ENCODE peak calls at places on chromosomes 5 and 9, in four cellular contexts. Y is GM12878, M is H1, Q is HepG2. K is an unnamed sample.
A peak's percentile ranks its signal among the peaks of the same experiment; 100 is the strongest.

GRCh38 chr9:38621434-38622082 is 1.2 kb upstream of the ANKRD18A start:
- DNase-seq in Y (no peak), M (peak; percentile 81), Q (peak; percentile 3), K (no peak)

GRCh38 chr9:27487927-27488326 is 36.2 kb upstream of the IFNK start:
- DNase-seq in Y (no peak), M (no peak), Q (no peak), K (no peak)

GRCh38 chr9:135739271-135740220 is 37.6 kb downstream of the KCNT1 start:
- DNase-seq in Y (no peak), M (no peak), Q (no peak), K (no peak)

GRCh38 chr9:137021574-137021978 is 6.5 kb downstream of the ABCA2 start:
- DNase-seq in Y (no peak), M (no peak), Q (peak; percentile 51), K (no peak)

GRCh38 chr5:119397518-119398380 is 41.9 kb downstream of the TNFAIP8 start:
- DNase-seq in Y (peak; percentile 81), M (no peak), Q (no peak), K (no peak)

GRCh38 chr5:60844429-60844890 is 391 bp upstream of the ELOVL7 start:
- DNase-seq in Y (no peak), M (no peak), Q (peak; percentile 5), K (peak; percentile 16)

GRCh38 chr5:90528704-90529233 is 615 bp downstream of the LYSMD3 start:
- DNase-seq in Y (no peak), M (no peak), Q (no peak), K (peak; percentile 13)

GRCh38 chr5:134240421-134240962 is 14.6 kb upstream of the PPP2CA start:
- DNase-seq in Y (no peak), M (no peak), Q (peak; percentile 44), K (peak; percentile 38)

GRCh38 chr5:33936004-33936380 is 194 bp upstream of the RXFP3 start:
- DNase-seq in Y (no peak), M (peak; percentile 94), Q (no peak), K (peak; percentile 32)

GRCh38 chr9:113567361-113568080 is 104.0 kb downstream of the RGS3 start:
- DNase-seq in Y (no peak), M (no peak), Q (no peak), K (no peak)

GRCh38 chr5:32319392-32319791 is 6.7 kb upstream of the MTMR12 start:
- DNase-seq in Y (no peak), M (peak; percentile 67), Q (peak; percentile 56), K (no peak)

GRCh38 chr5:91127682-91128081 is 255.4 kb downstream of the ARRDC3 start:
- DNase-seq in Y (no peak), M (no peak), Q (no peak), K (no peak)

GRCh38 chr5:15383469-15383868 is 116.5 kb upstream of the FBXL7 start:
- DNase-seq in Y (no peak), M (no peak), Q (peak; percentile 3), K (no peak)

GRCh38 chr5:80255425-80255751 is 460 bp downstream of the SERINC5 start:
- DNase-seq in Y (no peak), M (no peak), Q (no peak), K (peak; percentile 67)

GRCh38 chr9:19926774-19927173 is 137.9 kb upstream of the SLC24A2 start:
- DNase-seq in Y (no peak), M (no peak), Q (no peak), K (no peak)

GRCh38 chr5:514673-515072 is 9.6 kb downstream of the SLC9A3 start:
- DNase-seq in Y (no peak), M (no peak), Q (peak; percentile 25), K (no peak)

GRCh38 chr9:16241231-16241630 is 629.2 kb downstream of the BNC2 start:
- DNase-seq in Y (no peak), M (no peak), Q (no peak), K (no peak)

GRCh38 chr5:78518365-78519197 is 130.0 kb downstream of the LHFPL2 start:
- DNase-seq in Y (no peak), M (no peak), Q (peak; percentile 97), K (no peak)

GRCh38 chr5:149860801-149861322 is 83.7 kb downstream of the PDE6A start:
- DNase-seq in Y (peak; percentile 33), M (no peak), Q (no peak), K (no peak)
- TF ChIP-seq SUZ12 in Y (no peak), M (no peak), Q (no peak), K (no peak)

GRCh38 chr5:74621492-74621891 is 19.0 kb downstream of the ENC1 start:
- DNase-seq in Y (no peak), M (no peak), Q (no peak), K (no peak)

GRCh38 chr5:74624501-74624900 is 16.0 kb downstream of the ENC1 start:
- DNase-seq in Y (no peak), M (no peak), Q (no peak), K (no peak)

GRCh38 chr5:74622944-74623343 is 17.6 kb downstream of the ENC1 start:
- DNase-seq in Y (no peak), M (no peak), Q (no peak), K (no peak)

GRCh38 chr5:74624009-74624408 is 16.5 kb downstream of the ENC1 start:
- DNase-seq in Y (no peak), M (no peak), Q (no peak), K (no peak)

GRCh38 chr5:74622122-74622521 is 18.4 kb downstream of the ENC1 start:
- DNase-seq in Y (no peak), M (no peak), Q (no peak), K (no peak)
- TF ChIP-seq SP1 in Y (no peak), M (no peak), Q (no peak), K (no peak)

GRCh38 chr9:127749090-127749787 is 14.1 kb upstream of the TOR2A start:
- DNase-seq in Y (no peak), M (no peak), Q (no peak), K (no peak)

GRCh38 chr9:127754099-127754760 is 19.1 kb upstream of the TOR2A start:
- DNase-seq in Y (no peak), M (peak; percentile 90), Q (no peak), K (peak; percentile 82)

GRCh38 chr9:127753148-127753547 is 18.1 kb upstream of the TOR2A start:
- DNase-seq in Y (no peak), M (no peak), Q (no peak), K (no peak)

GRCh38 chr9:127753556-127753955 is 18.5 kb upstream of the TOR2A start:
- DNase-seq in Y (no peak), M (no peak), Q (no peak), K (no peak)

GRCh38 chr9:127751269-127752054 is 16.4 kb upstream of the TOR2A start:
- DNase-seq in Y (no peak), M (peak; percentile 80), Q (no peak), K (no peak)
- TF ChIP-seq SUZ12 in Y (no peak), M (no peak), Q (no peak), K (no peak)

GRCh38 chr9:35867538-35867937 is 2.7 kb downstream of the OR13J1 start:
- DNase-seq in Y (no peak), M (no peak), Q (no peak), K (no peak)
- TF ChIP-seq SP1 in Y (no peak), M (no peak), Q (no peak), K (no peak)

GRCh38 chr5:115812372-115812771 is 4.1 kb downstream of the CDO1 start:
- DNase-seq in Y (no peak), M (no peak), Q (no peak), K (no peak)
- TF ChIP-seq SUZ12 in Y (no peak), M (no peak), Q (no peak), K (no peak)

GRCh38 chr5:121967187-121967586 is 5.4 kb downstream of the SRFBP1 start:
- DNase-seq in Y (no peak), M (no peak), Q (no peak), K (no peak)

GRCh38 chr5:121975294-121975693 is 13.5 kb downstream of the SRFBP1 start:
- DNase-seq in Y (no peak), M (no peak), Q (no peak), K (no peak)

GRCh38 chr5:121968910-121969607 is 7.3 kb downstream of the SRFBP1 start:
- DNase-seq in Y (no peak), M (no peak), Q (no peak), K (no peak)

GRCh38 chr5:121974261-121974660 is 12.5 kb downstream of the SRFBP1 start:
- DNase-seq in Y (no peak), M (no peak), Q (no peak), K (no peak)

DNA sequence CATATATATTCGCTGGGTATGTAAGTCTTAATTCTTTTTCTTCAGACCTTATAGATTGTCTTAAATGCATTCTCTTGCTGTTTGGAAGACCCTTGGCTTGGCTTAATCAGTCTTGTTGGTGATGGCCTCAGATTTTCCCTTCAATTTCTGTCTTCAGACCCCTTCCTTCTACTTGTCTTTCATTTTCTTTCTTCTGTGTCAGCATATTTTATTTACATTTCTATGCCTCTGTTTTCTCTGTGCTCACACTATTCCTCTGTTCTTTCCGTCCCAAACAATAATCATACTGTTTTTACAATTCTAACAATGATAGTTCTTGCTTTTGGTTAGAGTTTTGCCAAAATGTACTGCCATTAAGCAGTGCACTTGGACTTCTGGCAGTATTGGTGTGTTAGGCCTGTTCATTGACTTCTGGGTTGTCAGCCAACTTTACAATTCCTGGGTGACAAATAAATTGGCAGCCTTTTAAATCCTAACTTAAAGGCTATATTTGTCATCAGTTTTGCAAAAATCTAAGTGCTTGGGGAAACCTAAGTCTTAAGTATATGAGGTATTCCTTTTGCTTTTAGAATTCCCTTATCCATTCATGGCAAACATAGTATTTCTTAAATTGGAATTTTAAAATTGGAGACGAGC is 8.0 kb downstream of the SRFBP1 start:
- DNase-seq in Y (no peak), M (no peak), Q (no peak), K (no peak)
- TF ChIP-seq SP1 in Y (no peak), M (no peak), Q (no peak), K (no peak)

GRCh38 chr5:126104341-126104740 is 318.9 kb upstream of the GRAMD2B start:
- DNase-seq in Y (no peak), M (no peak), Q (no peak), K (no peak)

GRCh38 chr5:126107381-126107780 is 315.8 kb upstream of the GRAMD2B start:
- DNase-seq in Y (no peak), M (no peak), Q (no peak), K (no peak)

GRCh38 chr5:126104951-126105350 is 318.3 kb upstream of the GRAMD2B start:
- DNase-seq in Y (no peak), M (no peak), Q (no peak), K (no peak)

GRCh38 chr5:126106032-126106431 is 317.2 kb upstream of the GRAMD2B start:
- DNase-seq in Y (no peak), M (no peak), Q (no peak), K (no peak)

GRCh38 chr5:126108505-126108904 is 314.7 kb upstream of the GRAMD2B start:
- DNase-seq in Y (no peak), M (peak; percentile 45), Q (no peak), K (no peak)
- TF ChIP-seq SUZ12 in Y (no peak), M (no peak), Q (no peak), K (no peak)

DNA sequence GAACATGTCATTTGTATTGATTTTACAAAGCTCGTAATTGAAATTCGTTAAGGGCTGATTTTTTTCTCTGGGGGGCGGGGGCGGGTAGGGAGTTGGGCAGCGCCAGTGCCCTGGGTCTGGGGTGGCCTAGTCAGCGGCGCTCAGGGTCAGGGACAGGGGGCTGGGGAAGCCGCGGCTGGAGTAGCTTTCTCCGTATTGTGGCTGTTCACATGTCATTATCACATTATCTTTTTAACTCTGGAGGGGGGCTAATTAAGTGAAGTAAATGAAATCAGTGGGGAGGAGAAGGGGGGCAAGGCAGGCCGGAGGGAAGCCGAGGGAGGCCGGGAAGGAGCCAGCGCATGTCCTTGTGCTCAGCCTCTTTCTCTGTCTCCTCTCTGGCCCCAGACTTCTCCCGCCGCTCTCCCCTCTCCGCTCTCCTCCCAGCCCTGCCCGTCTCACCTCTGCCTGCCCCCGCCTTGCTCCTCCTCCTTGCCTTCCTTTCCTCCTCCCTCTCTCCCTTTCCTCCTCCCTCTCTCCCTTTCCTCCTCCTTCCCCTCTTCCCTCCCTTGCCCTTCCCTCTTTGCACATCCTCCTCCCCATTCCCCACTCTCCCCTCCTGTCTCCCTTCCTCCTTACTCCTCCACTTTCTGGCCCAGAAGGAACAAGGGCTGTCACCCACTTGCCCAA is 38.7 kb downstream of the ASS1 start:
- DNase-seq in Y (no peak), M (no peak), Q (no peak), K (no peak)
- TF ChIP-seq SP1 in Y (no peak), M (no peak), Q (no peak), K (no peak)

K was measured in HEK293T.